ENCODE peak calls at places on chromosomes 13 and 19, in eight cellular contexts. One of them, this sample, is unnamed. For H3K9me3, the result is how much of the 10 kb centered on the place peaks cover.

GRCh38 chr13:27482996-27483395 is 32.6 kb upstream of the MTIF3 start:
- DNase-seq in CD4-positive, alpha-beta T cell: no peak
- DNase-seq in suprapubic skin: peak
- DNase-seq in lung: no peak
- DNase-seq in effector memory CD4-positive, alpha-beta T cell: no peak
- DNase-seq in testis: no peak
- DNase-seq in upper lobe of left lung: peak
- DNase-seq in CD4-positive, CD25-positive, alpha-beta regulatory T cell: no peak
- DNase-seq in this sample: no peak

GRCh38 chr13:104984296-104984818 is 1551.1 kb downstream of the EFNB2 start:
- DNase-seq in lung: no peak
- DNase-seq in CD4-positive, CD25-positive, alpha-beta regulatory T cell: no peak
- DNase-seq in effector memory CD4-positive, alpha-beta T cell: no peak
- DNase-seq in upper lobe of left lung: no peak
- DNase-seq in testis: peak
- DNase-seq in suprapubic skin: no peak
- DNase-seq in CD4-positive, alpha-beta T cell: no peak
- DNase-seq in this sample: no peak

GRCh38 chr13:109140777-109141354 is 511.5 kb downstream of the MYO16 start:
- DNase-seq in testis: no peak
- DNase-seq in CD4-positive, CD25-positive, alpha-beta regulatory T cell: no peak
- DNase-seq in lung: no peak
- DNase-seq in CD4-positive, alpha-beta T cell: no peak
- DNase-seq in upper lobe of left lung: no peak
- DNase-seq in effector memory CD4-positive, alpha-beta T cell: no peak
- DNase-seq in suprapubic skin: no peak
- DNase-seq in this sample: no peak

GRCh38 chr13:40388617-40389016 is 277.8 kb downstream of the FOXO1 start:
- DNase-seq in CD4-positive, alpha-beta T cell: peak
- DNase-seq in effector memory CD4-positive, alpha-beta T cell: peak
- DNase-seq in testis: no peak
- DNase-seq in upper lobe of left lung: peak
- DNase-seq in lung: no peak
- DNase-seq in suprapubic skin: no peak
- DNase-seq in CD4-positive, CD25-positive, alpha-beta regulatory T cell: peak
- DNase-seq in this sample: peak

GRCh38 chr19:51295382-51296126 is 15.9 kb upstream of the IGLON5 start:
- DNase-seq in suprapubic skin: peak
- DNase-seq in lung: no peak
- DNase-seq in CD4-positive, CD25-positive, alpha-beta regulatory T cell: no peak
- DNase-seq in testis: no peak
- DNase-seq in effector memory CD4-positive, alpha-beta T cell: no peak
- DNase-seq in upper lobe of left lung: no peak
- DNase-seq in CD4-positive, alpha-beta T cell: no peak
- DNase-seq in this sample: no peak

GRCh38 chr19:10797078-10797477 is 38.9 kb downstream of the TMED1 start:
- DNase-seq in upper lobe of left lung: no peak
- DNase-seq in suprapubic skin: no peak
- DNase-seq in effector memory CD4-positive, alpha-beta T cell: peak
- DNase-seq in CD4-positive, alpha-beta T cell: peak
- DNase-seq in lung: no peak
- DNase-seq in testis: no peak
- DNase-seq in CD4-positive, CD25-positive, alpha-beta regulatory T cell: peak
- DNase-seq in this sample: peak

GRCh38 chr13:72205773-72206172 is 338.8 kb upstream of the DACH1 start:
- DNase-seq in testis: no peak
- DNase-seq in suprapubic skin: no peak
- DNase-seq in CD4-positive, CD25-positive, alpha-beta regulatory T cell: no peak
- DNase-seq in effector memory CD4-positive, alpha-beta T cell: no peak
- DNase-seq in upper lobe of left lung: no peak
- DNase-seq in CD4-positive, alpha-beta T cell: no peak
- DNase-seq in lung: no peak
- DNase-seq in this sample: no peak

GRCh38 chr13:112994781-112995355 is 25.9 kb downstream of the MCF2L start:
- DNase-seq in upper lobe of left lung: no peak
- DNase-seq in CD4-positive, CD25-positive, alpha-beta regulatory T cell: no peak
- DNase-seq in suprapubic skin: no peak
- DNase-seq in lung: no peak
- DNase-seq in testis: no peak
- DNase-seq in CD4-positive, alpha-beta T cell: no peak
- DNase-seq in effector memory CD4-positive, alpha-beta T cell: no peak
- DNase-seq in this sample: no peak

GRCh38 chr13:27250833-27251165 is 559 bp upstream of the RPL21 start:
- DNase-seq in testis: no peak
- DNase-seq in CD4-positive, CD25-positive, alpha-beta regulatory T cell: no peak
- DNase-seq in lung: no peak
- DNase-seq in suprapubic skin: no peak
- DNase-seq in upper lobe of left lung: no peak
- DNase-seq in effector memory CD4-positive, alpha-beta T cell: no peak
- DNase-seq in CD4-positive, alpha-beta T cell: no peak
- DNase-seq in this sample: no peak

GRCh38 chr19:29395712-29396414 is 129.9 kb upstream of the VSTM2B start:
- DNase-seq in lung: no peak
- DNase-seq in CD4-positive, alpha-beta T cell: no peak
- DNase-seq in CD4-positive, CD25-positive, alpha-beta regulatory T cell: no peak
- DNase-seq in effector memory CD4-positive, alpha-beta T cell: no peak
- DNase-seq in upper lobe of left lung: no peak
- DNase-seq in suprapubic skin: no peak
- DNase-seq in testis: no peak
- DNase-seq in this sample: no peak

GRCh38 chr13:40442826-40443225 is 223.6 kb downstream of the FOXO1 start:
- DNase-seq in effector memory CD4-positive, alpha-beta T cell: no peak
- DNase-seq in suprapubic skin: no peak
- DNase-seq in lung: no peak
- DNase-seq in testis: no peak
- DNase-seq in CD4-positive, alpha-beta T cell: no peak
- DNase-seq in upper lobe of left lung: no peak
- DNase-seq in CD4-positive, CD25-positive, alpha-beta regulatory T cell: no peak
- DNase-seq in this sample: no peak

GRCh38 chr19:41339936-41340335 is 13.8 kb downstream of the TGFB1 start:
- DNase-seq in lung: no peak
- DNase-seq in upper lobe of left lung: no peak
- DNase-seq in CD4-positive, alpha-beta T cell: no peak
- DNase-seq in CD4-positive, CD25-positive, alpha-beta regulatory T cell: no peak
- DNase-seq in effector memory CD4-positive, alpha-beta T cell: no peak
- DNase-seq in testis: no peak
- DNase-seq in suprapubic skin: no peak
- DNase-seq in this sample: no peak

GRCh38 chr13:99265162-99265822 is 7.1 kb upstream of the GPR18 start:
- DNase-seq in CD4-positive, alpha-beta T cell: no peak
- DNase-seq in upper lobe of left lung: no peak
- DNase-seq in CD4-positive, CD25-positive, alpha-beta regulatory T cell: no peak
- DNase-seq in effector memory CD4-positive, alpha-beta T cell: no peak
- DNase-seq in suprapubic skin: no peak
- DNase-seq in lung: no peak
- DNase-seq in testis: no peak
- DNase-seq in this sample: no peak

GRCh38 chr19:42466521-42467436 is 24.0 kb upstream of the CXCL17 start:
- DNase-seq in CD4-positive, alpha-beta T cell: no peak
- DNase-seq in suprapubic skin: no peak
- DNase-seq in lung: no peak
- DNase-seq in effector memory CD4-positive, alpha-beta T cell: no peak
- DNase-seq in testis: no peak
- DNase-seq in upper lobe of left lung: no peak
- DNase-seq in CD4-positive, CD25-positive, alpha-beta regulatory T cell: no peak
- DNase-seq in this sample: no peak

GRCh38 chr19:50537769-50538230 is 24.1 kb upstream of the ASPDH start:
- DNase-seq in suprapubic skin: no peak
- DNase-seq in CD4-positive, alpha-beta T cell: peak
- DNase-seq in CD4-positive, CD25-positive, alpha-beta regulatory T cell: no peak
- DNase-seq in testis: peak
- DNase-seq in lung: peak
- DNase-seq in upper lobe of left lung: peak
- DNase-seq in effector memory CD4-positive, alpha-beta T cell: peak
- DNase-seq in this sample: peak

GRCh38 chr19:344625-345319 is at the start of gene MIER2:
- DNase-seq in suprapubic skin: no peak
- DNase-seq in CD4-positive, CD25-positive, alpha-beta regulatory T cell: peak
- DNase-seq in effector memory CD4-positive, alpha-beta T cell: peak
- DNase-seq in testis: peak
- DNase-seq in CD4-positive, alpha-beta T cell: peak
- DNase-seq in lung: peak
- DNase-seq in upper lobe of left lung: peak
- DNase-seq in this sample: peak

GRCh38 chr13:86765462-86765861 is 905.7 kb upstream of the SLITRK5 start:
- DNase-seq in CD4-positive, CD25-positive, alpha-beta regulatory T cell: no peak
- DNase-seq in upper lobe of left lung: no peak
- DNase-seq in testis: no peak
- DNase-seq in lung: no peak
- DNase-seq in CD4-positive, alpha-beta T cell: no peak
- DNase-seq in suprapubic skin: no peak
- DNase-seq in effector memory CD4-positive, alpha-beta T cell: no peak
- DNase-seq in this sample: no peak

GRCh38 chr13:49569993-49570689 is 15.2 kb downstream of the RCBTB1 start:
- DNase-seq in CD4-positive, CD25-positive, alpha-beta regulatory T cell: no peak
- DNase-seq in upper lobe of left lung: no peak
- DNase-seq in lung: no peak
- DNase-seq in CD4-positive, alpha-beta T cell: no peak
- DNase-seq in effector memory CD4-positive, alpha-beta T cell: no peak
- DNase-seq in suprapubic skin: no peak
- DNase-seq in testis: no peak
- DNase-seq in this sample: no peak

GRCh38 chr13:113655358-113656014 is 2.5 kb downstream of the ATP4B start:
- DNase-seq in effector memory CD4-positive, alpha-beta T cell: no peak
- DNase-seq in CD4-positive, CD25-positive, alpha-beta regulatory T cell: no peak
- DNase-seq in testis: no peak
- DNase-seq in lung: no peak
- DNase-seq in upper lobe of left lung: peak
- DNase-seq in suprapubic skin: peak
- DNase-seq in CD4-positive, alpha-beta T cell: no peak
- DNase-seq in this sample: no peak

GRCh38 chr19:802497-802887 is 5.2 kb downstream of the PTBP1 start:
- DNase-seq in testis: no peak
- DNase-seq in upper lobe of left lung: no peak
- DNase-seq in suprapubic skin: no peak
- DNase-seq in CD4-positive, alpha-beta T cell: no peak
- DNase-seq in lung: no peak
- DNase-seq in effector memory CD4-positive, alpha-beta T cell: no peak
- DNase-seq in CD4-positive, CD25-positive, alpha-beta regulatory T cell: no peak
- DNase-seq in this sample: no peak

GRCh38 chr13:30313307-30313706 is 6.0 kb upstream of the KATNAL1 start:
- DNase-seq in effector memory CD4-positive, alpha-beta T cell: no peak
- DNase-seq in CD4-positive, CD25-positive, alpha-beta regulatory T cell: no peak
- DNase-seq in CD4-positive, alpha-beta T cell: no peak
- DNase-seq in testis: no peak
- DNase-seq in lung: no peak
- DNase-seq in suprapubic skin: no peak
- DNase-seq in upper lobe of left lung: no peak
- DNase-seq in this sample: no peak

DNA sequence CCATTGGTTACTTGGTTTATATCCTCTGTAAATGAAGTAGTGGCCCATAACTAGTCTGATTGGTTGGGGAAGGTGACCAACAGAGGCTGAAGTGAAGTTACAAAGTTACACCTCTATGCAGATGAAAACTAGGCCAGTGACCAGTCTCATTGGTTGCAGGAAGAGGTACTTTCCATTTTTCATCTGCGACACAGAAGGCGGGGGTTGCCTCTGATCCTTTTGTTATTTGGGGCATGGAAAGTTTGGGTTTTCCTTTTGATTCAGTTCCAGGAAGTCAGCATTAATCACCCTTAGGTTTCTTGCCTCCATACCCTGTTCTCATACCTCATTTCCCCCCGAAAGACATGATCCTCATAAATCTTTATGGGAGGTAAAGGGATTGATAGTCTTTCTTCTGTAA is 20.2 kb downstream of the ZNF544 start:
- DNase-seq in lung: no peak
- DNase-seq in effector memory CD4-positive, alpha-beta T cell: no peak
- DNase-seq in testis: no peak
- DNase-seq in upper lobe of left lung: no peak
- DNase-seq in suprapubic skin: no peak
- DNase-seq in CD4-positive, CD25-positive, alpha-beta regulatory T cell: no peak
- DNase-seq in CD4-positive, alpha-beta T cell: no peak
- DNase-seq in this sample: no peak
- H3K9me3 ChIP-seq in lung: half or more
- H3K9me3 ChIP-seq in effector memory CD4-positive, alpha-beta T cell: half or more
- H3K9me3 ChIP-seq in testis: under half
- H3K9me3 ChIP-seq in upper lobe of left lung: half or more
- H3K9me3 ChIP-seq in suprapubic skin: half or more
- H3K9me3 ChIP-seq in CD4-positive, CD25-positive, alpha-beta regulatory T cell: half or more
- H3K9me3 ChIP-seq in CD4-positive, alpha-beta T cell: half or more
- H3K9me3 ChIP-seq in this sample: under half

DNA sequence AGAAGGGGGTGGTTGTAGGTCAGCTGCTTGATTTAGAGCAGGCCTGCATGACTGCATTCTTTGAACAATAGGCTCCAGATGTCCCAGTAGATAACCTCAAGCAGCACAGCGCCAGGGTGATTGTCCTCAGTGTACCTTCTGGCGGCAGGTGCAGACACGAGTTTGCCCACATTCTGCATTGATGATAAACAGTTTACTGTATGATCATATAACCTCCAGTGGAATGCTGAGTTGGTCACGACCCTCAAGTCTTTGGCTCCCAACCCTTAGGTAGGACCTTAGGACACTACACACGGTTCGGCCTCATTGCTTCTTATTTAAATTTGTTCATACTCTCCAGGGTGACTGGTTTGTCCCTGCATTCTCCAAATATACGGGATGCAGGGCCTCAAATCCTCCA is 12.2 kb downstream of the ZNF439 start:
- DNase-seq in suprapubic skin: no peak
- DNase-seq in effector memory CD4-positive, alpha-beta T cell: no peak
- DNase-seq in lung: no peak
- DNase-seq in CD4-positive, alpha-beta T cell: no peak
- DNase-seq in testis: no peak
- DNase-seq in upper lobe of left lung: no peak
- DNase-seq in CD4-positive, CD25-positive, alpha-beta regulatory T cell: no peak
- DNase-seq in this sample: no peak
- H3K9me3 ChIP-seq in suprapubic skin: under half
- H3K9me3 ChIP-seq in effector memory CD4-positive, alpha-beta T cell: under half
- H3K9me3 ChIP-seq in lung: under half
- H3K9me3 ChIP-seq in CD4-positive, alpha-beta T cell: half or more
- H3K9me3 ChIP-seq in testis: under half
- H3K9me3 ChIP-seq in upper lobe of left lung: under half
- H3K9me3 ChIP-seq in CD4-positive, CD25-positive, alpha-beta regulatory T cell: half or more
- H3K9me3 ChIP-seq in this sample: under half

DNA sequence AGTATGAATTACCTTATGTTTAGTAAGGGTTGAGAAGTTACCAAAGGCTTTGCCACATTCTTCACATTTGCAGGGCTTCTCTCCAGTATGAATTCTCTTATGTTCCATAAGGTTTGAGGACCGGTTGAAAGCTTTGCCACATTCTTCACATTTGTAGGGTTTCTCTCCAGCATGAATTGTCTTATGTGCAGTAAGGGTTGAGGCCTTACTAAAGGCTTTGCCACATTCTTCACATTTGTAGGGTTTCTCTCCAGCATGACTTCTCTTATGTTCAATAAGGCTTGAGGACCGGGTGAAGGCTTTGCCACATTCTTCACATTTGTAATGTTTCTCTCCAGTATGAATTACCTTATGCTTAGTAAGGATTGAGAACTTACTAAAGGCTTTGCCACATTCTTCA is 26.7 kb downstream of the ZNF728 start:
- DNase-seq in upper lobe of left lung: no peak
- DNase-seq in CD4-positive, CD25-positive, alpha-beta regulatory T cell: no peak
- DNase-seq in testis: no peak
- DNase-seq in CD4-positive, alpha-beta T cell: no peak
- DNase-seq in lung: no peak
- DNase-seq in suprapubic skin: no peak
- DNase-seq in effector memory CD4-positive, alpha-beta T cell: no peak
- DNase-seq in this sample: no peak
- H3K9me3 ChIP-seq in upper lobe of left lung: under half
- H3K9me3 ChIP-seq in CD4-positive, CD25-positive, alpha-beta regulatory T cell: half or more
- H3K9me3 ChIP-seq in testis: under half
- H3K9me3 ChIP-seq in CD4-positive, alpha-beta T cell: half or more
- H3K9me3 ChIP-seq in lung: under half
- H3K9me3 ChIP-seq in suprapubic skin: half or more
- H3K9me3 ChIP-seq in effector memory CD4-positive, alpha-beta T cell: under half
- H3K9me3 ChIP-seq in this sample: under half

GRCh38 chr19:9507285-9507684 is 8.9 kb upstream of the ZNF560 start:
- DNase-seq in CD4-positive, alpha-beta T cell: no peak
- DNase-seq in lung: no peak
- DNase-seq in upper lobe of left lung: no peak
- DNase-seq in CD4-positive, CD25-positive, alpha-beta regulatory T cell: no peak
- DNase-seq in effector memory CD4-positive, alpha-beta T cell: no peak
- DNase-seq in testis: no peak
- DNase-seq in suprapubic skin: no peak
- DNase-seq in this sample: no peak
- H3K9me3 ChIP-seq in CD4-positive, alpha-beta T cell: half or more
- H3K9me3 ChIP-seq in lung: under half
- H3K9me3 ChIP-seq in upper lobe of left lung: under half
- H3K9me3 ChIP-seq in CD4-positive, CD25-positive, alpha-beta regulatory T cell: under half
- H3K9me3 ChIP-seq in effector memory CD4-positive, alpha-beta T cell: under half
- H3K9me3 ChIP-seq in testis: under half
- H3K9me3 ChIP-seq in suprapubic skin: under half
- H3K9me3 ChIP-seq in this sample: under half